ENCODE peak calls at places on chromosomes 4 and X, in four cellular contexts. One of them, this sample, is unnamed. For H3K4me1, the result is how much of the 10 kb centered on the place peaks cover.

GRCh38 chr4:97411352-97411751 is 731.9 kb downstream of the STPG2 start:
- DNase-seq in sigmoid colon: no peak
- DNase-seq in uterus: no peak
- DNase-seq in suprapubic skin: no peak
- DNase-seq in this sample: no peak

GRCh38 chr4:143026459-143027170 is 158.1 kb upstream of the USP38 start:
- DNase-seq in sigmoid colon: no peak
- DNase-seq in uterus: no peak
- DNase-seq in suprapubic skin: no peak
- DNase-seq in this sample: no peak

GRCh38 chr4:1623821-1624518 is 60.1 kb downstream of the FAM53A start:
- DNase-seq in sigmoid colon: no peak
- DNase-seq in suprapubic skin: no peak
- DNase-seq in uterus: no peak
- DNase-seq in this sample: no peak

GRCh38 chr4:183600189-183600685 is 58.7 kb downstream of the RWDD4 start:
- DNase-seq in sigmoid colon: no peak
- DNase-seq in uterus: no peak
- DNase-seq in suprapubic skin: no peak
- DNase-seq in this sample: no peak

GRCh38 chr4:124833831-124834505 is 121.4 kb upstream of the ANKRD50 start:
- DNase-seq in suprapubic skin: no peak
- DNase-seq in uterus: no peak
- DNase-seq in sigmoid colon: no peak
- DNase-seq in this sample: no peak

GRCh38 chrX:42242044-42242443 is 318.7 kb upstream of the CASK start:
- DNase-seq in suprapubic skin: no peak
- DNase-seq in uterus: no peak
- DNase-seq in sigmoid colon: no peak
- DNase-seq in this sample: no peak

GRCh38 chr4:152729466-152729865 is 49.7 kb upstream of the TMEM154 start:
- DNase-seq in uterus: no peak
- DNase-seq in suprapubic skin: no peak
- DNase-seq in sigmoid colon: no peak
- DNase-seq in this sample: no peak

GRCh38 chrX:135497736-135498135 is 22.7 kb upstream of the INTS6L start:
- DNase-seq in uterus: no peak
- DNase-seq in sigmoid colon: no peak
- DNase-seq in suprapubic skin: no peak
- DNase-seq in this sample: no peak

GRCh38 chrX:11190745-11191510 is 79.8 kb downstream of the HCCS start:
- DNase-seq in suprapubic skin: no peak
- DNase-seq in sigmoid colon: no peak
- DNase-seq in uterus: no peak
- DNase-seq in this sample: no peak

GRCh38 chr4:147589586-147589985 is 27.6 kb upstream of the TMEM184C start:
- DNase-seq in uterus: no peak
- DNase-seq in sigmoid colon: no peak
- DNase-seq in suprapubic skin: no peak
- DNase-seq in this sample: no peak

GRCh38 chrX:115413246-115413878 is 123.8 kb downstream of the LUZP4 start:
- DNase-seq in sigmoid colon: no peak
- DNase-seq in uterus: no peak
- DNase-seq in suprapubic skin: no peak
- DNase-seq in this sample: no peak

GRCh38 chrX:119410027-119410819 is 11.1 kb downstream of the SLC25A43 start:
- DNase-seq in suprapubic skin: peak
- DNase-seq in uterus: peak
- DNase-seq in sigmoid colon: peak
- DNase-seq in this sample: peak

GRCh38 chr4:184355111-184355604 is 119.2 kb downstream of the IRF2 start:
- DNase-seq in suprapubic skin: no peak
- DNase-seq in uterus: no peak
- DNase-seq in sigmoid colon: no peak
- DNase-seq in this sample: peak

GRCh38 chrX:68761086-68761485 is 67.7 kb upstream of the EFNB1 start:
- DNase-seq in uterus: no peak
- DNase-seq in suprapubic skin: no peak
- DNase-seq in sigmoid colon: no peak
- DNase-seq in this sample: no peak

GRCh38 chr4:188660796-188661195 is 521.6 kb downstream of the TRIML1 start:
- DNase-seq in suprapubic skin: no peak
- DNase-seq in sigmoid colon: no peak
- DNase-seq in uterus: no peak
- DNase-seq in this sample: no peak

GRCh38 chr4:107994894-107995293 is 5.2 kb downstream of the HADH start:
- DNase-seq in sigmoid colon: no peak
- DNase-seq in uterus: no peak
- DNase-seq in suprapubic skin: no peak
- DNase-seq in this sample: no peak
- TF ChIP-seq POLR2A in sigmoid colon: no peak
- TF ChIP-seq POLR2A in uterus: no peak
- TF ChIP-seq POLR2A in suprapubic skin: no peak
- TF ChIP-seq POLR2A in this sample: no peak

GRCh38 chr4:186688150-186688943 is 35.3 kb downstream of the FAT1 start:
- DNase-seq in suprapubic skin: no peak
- DNase-seq in sigmoid colon: no peak
- DNase-seq in uterus: no peak
- DNase-seq in this sample: no peak
- H3K4me1 ChIP-seq in suprapubic skin: under half
- H3K4me1 ChIP-seq in sigmoid colon: half or more
- H3K4me1 ChIP-seq in uterus: under half
- H3K4me1 ChIP-seq in this sample: under half

GRCh38 chr4:20773144-20773997 is 73.1 kb downstream of the PACRGL start:
- DNase-seq in uterus: peak
- DNase-seq in sigmoid colon: peak
- DNase-seq in suprapubic skin: no peak
- DNase-seq in this sample: no peak
- TF ChIP-seq CTCF in uterus: peak
- TF ChIP-seq CTCF in sigmoid colon: peak
- TF ChIP-seq CTCF in suprapubic skin: peak
- TF ChIP-seq CTCF in this sample: peak

DNA sequence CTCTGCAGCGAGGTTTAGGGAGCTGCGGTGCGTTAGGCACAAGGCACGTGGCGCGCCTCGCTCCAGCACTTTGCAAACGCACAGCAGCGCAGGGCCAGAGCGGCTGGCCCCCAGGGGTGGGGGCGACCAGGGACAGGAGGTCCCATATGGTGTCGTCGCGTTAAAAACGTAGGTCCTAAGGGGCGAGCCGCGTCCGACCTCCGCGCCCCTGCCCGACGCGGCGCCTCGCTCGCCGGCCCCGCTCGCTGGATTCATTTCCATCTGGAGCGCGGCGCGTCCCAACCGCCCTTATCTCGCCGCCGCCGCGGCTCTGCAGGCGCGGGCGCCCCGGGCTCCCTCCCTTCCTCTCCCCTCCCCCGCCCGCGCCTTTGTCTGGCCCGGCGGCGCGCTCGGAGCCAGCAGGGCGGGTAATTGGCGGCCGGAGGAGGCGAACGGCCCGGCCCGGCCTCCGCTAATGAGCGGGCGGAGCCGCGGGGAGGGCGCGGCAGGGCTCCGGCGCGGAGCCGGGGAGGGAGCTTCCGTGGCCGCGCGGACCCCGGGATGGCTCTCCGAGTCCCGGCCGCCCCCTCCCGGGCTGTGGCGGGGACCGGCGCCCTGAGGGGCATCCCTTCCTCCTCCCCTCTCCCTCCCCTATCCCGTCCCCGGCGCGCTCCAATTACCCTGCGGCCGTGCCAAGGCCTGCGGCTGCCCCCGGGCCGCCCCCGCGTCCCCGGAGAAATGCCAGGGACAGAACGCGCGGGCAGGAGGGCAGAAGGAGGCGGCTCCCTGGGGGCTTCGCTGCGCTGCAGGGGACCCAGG is 409.0 kb downstream of the BCOR start:
- DNase-seq in uterus: peak
- DNase-seq in suprapubic skin: no peak
- DNase-seq in sigmoid colon: peak
- DNase-seq in this sample: no peak
- TF ChIP-seq POLR2A in uterus: peak
- TF ChIP-seq POLR2A in suprapubic skin: no peak
- TF ChIP-seq POLR2A in sigmoid colon: no peak
- TF ChIP-seq POLR2A in this sample: no peak

DNA sequence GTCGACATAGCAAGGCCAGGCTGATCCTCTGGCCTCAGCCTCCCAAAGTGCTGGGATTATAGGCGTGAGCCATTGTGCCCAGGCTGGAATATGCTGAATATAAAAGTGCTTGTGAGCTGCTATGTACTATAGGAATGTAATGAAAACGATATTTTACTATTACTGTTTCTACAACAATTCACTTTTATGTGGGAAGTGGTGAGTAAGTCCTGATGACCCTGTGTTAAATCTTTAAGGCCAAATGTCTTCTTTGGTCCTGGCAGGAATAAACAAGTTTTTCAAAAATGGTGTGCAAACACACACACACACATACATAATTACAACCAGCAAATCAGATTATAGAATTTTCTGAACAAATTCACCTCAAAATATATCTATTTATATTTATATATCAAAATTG is 18.1 kb downstream of the SMIM14 start:
- DNase-seq in suprapubic skin: no peak
- DNase-seq in sigmoid colon: no peak
- DNase-seq in uterus: no peak
- DNase-seq in this sample: no peak
- H3K4me1 ChIP-seq in suprapubic skin: under half
- H3K4me1 ChIP-seq in sigmoid colon: under half
- H3K4me1 ChIP-seq in uterus: under half
- H3K4me1 ChIP-seq in this sample: under half

This sample was measured in breast epithelium.